ENCODE peak calls at places on chromosomes 3 and 15, in nine cellular contexts. C is natural killer cell, L is GM23338, I is A673, U is breast epithelium, Q is HFFc6, H is fibroblast of the aortic adventitia, A is endothelial cell of umbilical vein, P is pancreas. S is an unnamed sample.

GRCh38 chr3:71857926-71858325 is 73.0 kb upstream of the PROK2 start:
- DNase-seq in C (no peak), L (no peak), I (no peak), U (no peak), Q (no peak), H (no peak), A (no peak), P (no peak), S (no peak)

GRCh38 chr3:90134090-90134489 is 1026.7 kb downstream of the EPHA3 start:
- DNase-seq in C (no peak), L (no peak), I (no peak), U (no peak), Q (no peak), H (no peak), A (no peak), P (no peak), S (no peak)

GRCh38 chr3:33578325-33579180 is 138.3 kb upstream of the UBP1 start:
- DNase-seq in C (no peak), L (peak), I (peak), U (no peak), Q (peak), H (peak), A (peak), P (no peak), S (no peak)

GRCh38 chr15:95884276-95884675 is 446.2 kb upstream of the NR2F2 start:
- DNase-seq in C (no peak), L (peak), I (peak), U (no peak), Q (peak), H (no peak), A (no peak), P (no peak), S (no peak)

GRCh38 chr3:110397115-110397514 is 674.5 kb upstream of the NECTIN3 start:
- DNase-seq in C (no peak), L (no peak), I (no peak), U (no peak), Q (no peak), H (no peak), A (peak), P (no peak), S (no peak)

GRCh38 chr15:96421211-96421610 is 90.7 kb downstream of the NR2F2 start:
- DNase-seq in C (no peak), L (peak), I (no peak), U (no peak), Q (peak), H (peak), A (no peak), P (no peak), S (no peak)

GRCh38 chr15:94252906-94253305 is 21.5 kb downstream of the MCTP2 start:
- DNase-seq in C (no peak), L (no peak), I (no peak), U (no peak), Q (no peak), H (no peak), A (no peak), P (no peak), S (no peak)

GRCh38 chr15:59543721-59544547 is 67.6 kb upstream of the GCNT3 start:
- DNase-seq in C (no peak), L (no peak), I (no peak), U (no peak), Q (no peak), H (no peak), A (no peak), P (no peak), S (no peak)

GRCh38 chr3:194009892-194010533 is 125.9 kb upstream of the HES1 start:
- DNase-seq in C (no peak), L (peak), I (no peak), U (no peak), Q (no peak), H (no peak), A (no peak), P (no peak), S (no peak)
- TF ChIP-seq CTCF in C (no peak), L (no peak), I (no peak), U (no peak), Q (no peak), H (no peak), A (no peak), P (no peak), S (no peak)

DNA sequence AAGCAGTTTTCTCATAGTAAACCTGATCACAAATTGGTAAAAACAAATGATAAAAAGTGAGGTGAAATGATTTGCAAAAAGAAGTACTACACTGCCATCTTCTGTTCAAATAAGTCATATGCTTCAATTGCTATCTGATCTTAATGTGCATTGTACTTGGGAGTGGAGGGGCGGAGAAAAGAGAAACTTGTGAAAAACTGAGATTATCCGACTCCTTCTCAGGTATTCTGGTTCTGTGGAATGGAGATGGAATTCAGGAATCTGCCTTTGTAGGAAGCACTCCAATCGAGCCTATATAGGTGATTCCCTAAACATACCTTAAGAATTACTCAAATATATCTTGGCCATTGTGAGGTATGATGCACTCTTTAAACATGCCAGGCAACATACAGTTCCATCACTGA is 180.6 kb downstream of the CHL1 start:
- DNase-seq in C (no peak), L (peak), I (peak), U (no peak), Q (peak), H (peak), A (no peak), P (no peak), S (no peak)
- TF ChIP-seq CTCF in C (no peak), L (peak), I (peak), U (peak), Q (peak), H (no peak), A (no peak), P (peak), S (peak)

GRCh38 chr3:41196499-41197410 is 2.5 kb upstream of the CTNNB1 start:
- DNase-seq in C (no peak), L (no peak), I (no peak), U (no peak), Q (no peak), H (no peak), A (no peak), P (no peak), S (no peak)
- TF ChIP-seq CTCF in C (no peak), L (no peak), I (no peak), U (no peak), Q (no peak), H (no peak), A (no peak), P (no peak), S (no peak)

DNA sequence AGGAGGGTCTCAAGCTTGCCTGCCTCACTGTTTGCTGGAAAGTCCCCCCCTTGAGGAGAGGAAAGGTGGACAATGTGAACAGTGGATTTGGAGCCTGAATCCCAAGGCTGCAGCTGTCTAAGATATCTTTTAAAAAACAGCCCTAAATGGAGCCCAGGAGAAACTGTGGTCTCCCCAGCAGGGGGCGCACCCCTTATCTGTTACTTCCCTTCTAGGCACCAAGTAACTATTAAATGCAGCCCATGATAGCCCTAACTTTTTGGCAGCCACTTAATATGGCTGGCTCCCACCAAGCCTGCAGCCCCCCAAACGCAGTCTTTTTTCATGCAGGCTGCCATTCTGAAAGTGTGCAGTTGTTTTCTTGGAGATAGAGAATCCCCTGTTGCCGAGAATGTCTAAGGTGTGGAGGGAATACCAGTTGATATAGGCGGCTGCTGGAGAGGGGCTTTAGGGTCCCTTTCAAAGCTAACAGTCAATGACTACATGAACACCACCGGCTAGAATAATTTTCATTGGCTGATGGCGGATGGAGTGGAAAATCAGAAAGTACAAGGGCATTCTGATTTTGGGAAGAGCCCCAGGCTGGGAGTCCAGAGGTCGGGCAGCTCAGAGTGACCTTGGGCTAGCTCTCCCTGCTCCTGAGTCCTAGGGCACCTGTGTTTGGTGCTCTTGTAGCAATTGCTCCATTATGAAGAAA is 1.3 kb downstream of the RHCG start:
- DNase-seq in C (no peak), L (peak), I (peak), U (no peak), Q (no peak), H (peak), A (no peak), P (peak), S (peak)
- TF ChIP-seq CTCF in C (no peak), L (peak), I (peak), U (no peak), Q (peak), H (peak), A (peak), P (no peak), S (peak)

DNA sequence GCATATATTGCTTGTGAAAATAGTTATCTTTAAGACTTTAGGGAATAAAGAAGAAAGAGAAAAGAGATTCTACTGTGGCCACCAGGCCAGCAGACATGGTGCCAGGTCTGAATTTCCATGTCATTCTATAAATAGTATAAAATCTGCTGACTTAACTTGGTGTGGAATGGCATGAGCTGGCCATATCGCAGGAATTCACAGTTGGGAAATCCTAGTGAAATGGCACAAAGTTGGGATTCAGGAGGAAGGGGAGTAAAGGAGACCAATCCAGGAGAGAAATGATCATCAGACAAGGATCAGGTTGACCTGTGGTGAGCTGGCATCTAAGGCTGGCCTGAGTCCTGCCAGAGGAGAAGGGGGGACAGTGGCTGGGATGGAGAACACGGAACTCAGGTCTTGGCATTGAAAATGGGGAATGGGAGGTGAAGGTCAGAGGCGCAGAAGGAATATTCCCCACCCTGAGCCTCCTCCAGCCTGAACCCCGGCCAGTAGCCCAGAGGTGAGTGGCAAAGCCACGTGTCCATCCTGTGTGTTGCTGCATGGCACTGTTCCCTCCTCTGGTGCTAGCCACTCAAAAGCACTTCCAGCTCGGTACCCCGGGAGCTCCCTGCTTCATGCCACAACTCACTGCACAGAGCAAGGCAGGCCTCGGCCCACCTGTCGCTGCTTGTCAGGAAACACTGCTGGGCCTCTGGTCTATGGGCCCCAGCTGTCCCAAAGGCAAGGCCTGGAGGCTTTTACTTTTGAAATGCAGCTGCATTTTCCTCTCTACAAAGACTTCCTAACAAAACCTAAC is 51.4 kb downstream of the SSUH2 start:
- DNase-seq in C (no peak), L (no peak), I (no peak), U (no peak), Q (no peak), H (peak), A (no peak), P (no peak), S (peak)
- TF ChIP-seq CTCF in C (no peak), L (no peak), I (no peak), U (no peak), Q (no peak), H (no peak), A (no peak), P (no peak), S (no peak)

GRCh38 chr3:48226959-48227358 is 3.7 kb downstream of the CAMP start:
- DNase-seq in C (no peak), L (no peak), I (no peak), U (no peak), Q (no peak), H (no peak), A (no peak), P (no peak), S (no peak)
- TF ChIP-seq CTCF in C (no peak), L (no peak), I (no peak), U (no peak), Q (no peak), H (no peak), A (no peak), P (no peak), S (no peak)

S was measured in glutamatergic neuron.